ENCODE peak calls at places on chromosomes 3 and 15, in eight cellular contexts. T is GM20000; S is anterior cingulate cortex; P is activated T-cell treated with anti-CD3 and anti-CD28 coated beads, Interleukin-2, amount 50 U/mL, for 72 hours; J is substantia nigra; Q is AML-193; I is stimulated activated CD4-positive, alpha-beta T cell treated with anti-CD3 and anti-CD28 coated beads, TNF-alpha, amount 100 ng/mL, for 4 hours; Y is ovary. A is an unnamed sample.

GRCh38 chr3:195116393-195117185 is 154.4 kb downstream of the XXYLT1 start:
- DNase-seq in T (no peak), S (no peak), P (no peak), J (no peak), Q (no peak), I (no peak), Y (no peak), A (no peak)

GRCh38 chr3:52705688-52706686 is at the start of the genes GLT8D1 and SPCS1:
- DNase-seq in T (peak), S (peak), P (peak), J (peak), Q (peak), I (peak), Y (peak), A (peak)

GRCh38 chr3:126039870-126040269 is 44.1 kb downstream of the SLC41A3 start:
- DNase-seq in T (no peak), S (no peak), P (no peak), J (no peak), Q (no peak), I (no peak), Y (no peak), A (no peak)

GRCh38 chr15:77107531-77108355 is 36.8 kb upstream of the TSPAN3 start:
- DNase-seq in T (peak), S (no peak), P (peak), J (peak), Q (peak), I (no peak), Y (peak), A (peak)

GRCh38 chr15:31465083-31465955 is 138.7 kb downstream of the KLF13 start:
- DNase-seq in T (no peak), S (no peak), P (no peak), J (no peak), Q (no peak), I (no peak), Y (no peak), A (no peak)

GRCh38 chr3:73081140-73081539 is 19.7 kb downstream of the EBLN2 start:
- DNase-seq in T (no peak), S (no peak), P (no peak), J (no peak), Q (no peak), I (no peak), Y (no peak), A (no peak)

GRCh38 chr15:85582719-85583089 is 202.3 kb downstream of the AKAP13 start:
- DNase-seq in T (peak), S (no peak), P (peak), J (no peak), Q (no peak), I (peak), Y (peak), A (no peak)

GRCh38 chr3:6425289-6425820 is 435.6 kb upstream of the GRM7 start:
- DNase-seq in T (no peak), S (no peak), P (no peak), J (no peak), Q (no peak), I (no peak), Y (no peak), A (no peak)

GRCh38 chr15:67064607-67065530 is 533 bp upstream of the SMAD3 start:
- DNase-seq in T (peak), S (no peak), P (peak), J (peak), Q (no peak), I (no peak), Y (no peak), A (no peak)

GRCh38 chr3:61606196-61606595 is 44.8 kb downstream of the PTPRG start:
- DNase-seq in T (no peak), S (no peak), P (no peak), J (no peak), Q (no peak), I (no peak), Y (no peak), A (no peak)

GRCh38 chr15:78398076-78398825 is 39.8 kb upstream of the IREB2 start:
- DNase-seq in T (no peak), S (no peak), P (no peak), J (no peak), Q (no peak), I (no peak), Y (no peak), A (no peak)

GRCh38 chr3:72821170-72821781 is 27.0 kb downstream of the SHQ1 start:
- DNase-seq in T (peak), S (no peak), P (no peak), J (no peak), Q (no peak), I (no peak), Y (no peak), A (no peak)

GRCh38 chr3:188421836-188422540 is 268.0 kb downstream of the LPP start:
- DNase-seq in T (peak), S (no peak), P (no peak), J (no peak), Q (peak), I (no peak), Y (no peak), A (no peak)

GRCh38 chr15:83016906-83017305 is 5.5 kb upstream of the C15orf40 start:
- DNase-seq in T (no peak), S (no peak), P (no peak), J (no peak), Q (no peak), I (no peak), Y (no peak), A (no peak)

GRCh38 chr3:34011171-34012101 is 213.0 kb downstream of the PDCD6IP start:
- DNase-seq in T (no peak), S (no peak), P (no peak), J (no peak), Q (peak), I (no peak), Y (no peak), A (peak)

GRCh38 chr3:113245775-113246174 is 34.4 kb downstream of the BOC start:
- DNase-seq in T (no peak), S (no peak), P (no peak), J (no peak), Q (no peak), I (no peak), Y (no peak), A (no peak)

GRCh38 chr15:49079340-49080039 is 33.2 kb upstream of the SECISBP2L start:
- DNase-seq in T (no peak), S (no peak), P (no peak), J (no peak), Q (no peak), I (no peak), Y (no peak), A (no peak)

GRCh38 chr15:57237282-57237642 is 139.0 kb upstream of the CGNL1 start:
- DNase-seq in T (no peak), S (no peak), P (no peak), J (no peak), Q (no peak), I (no peak), Y (no peak), A (no peak)

GRCh38 chr15:64856429-64857145 is 14.9 kb downstream of the PLEKHO2 start:
- DNase-seq in T (no peak), S (peak), P (no peak), J (peak), Q (no peak), I (no peak), Y (peak), A (no peak)

GRCh38 chr15:77251662-77252061 is 168.2 kb downstream of the PEAK1 start:
- DNase-seq in T (no peak), S (no peak), P (no peak), J (no peak), Q (no peak), I (no peak), Y (no peak), A (no peak)

GRCh38 chr3:47016934-47017435 is 37.5 kb downstream of the NBEAL2 start:
- DNase-seq in T (peak), S (no peak), P (peak), J (no peak), Q (peak), I (no peak), Y (no peak), A (no peak)

GRCh38 chr15:77034620-77035467 is 36.1 kb downstream of the TSPAN3 start:
- DNase-seq in T (peak), S (no peak), P (peak), J (peak), Q (no peak), I (no peak), Y (peak), A (peak)

GRCh38 chr3:189170559-189170958 is 1.2 kb upstream of the TPRG1 start:
- DNase-seq in T (no peak), S (no peak), P (no peak), J (no peak), Q (no peak), I (no peak), Y (no peak), A (no peak)

GRCh38 chr3:107757140-107757539 is 234.4 kb downstream of the BBX start:
- DNase-seq in T (no peak), S (no peak), P (no peak), J (no peak), Q (no peak), I (no peak), Y (no peak), A (no peak)

GRCh38 chr3:177199206-177199765 is 2.0 kb upstream of the TBL1XR1 start:
- DNase-seq in T (no peak), S (no peak), P (peak), J (no peak), Q (no peak), I (no peak), Y (no peak), A (no peak)

GRCh38 chr15:31023841-31024240 is 32.4 kb upstream of the MTMR10 start:
- DNase-seq in T (no peak), S (no peak), P (no peak), J (no peak), Q (no peak), I (no peak), Y (no peak), A (peak)

GRCh38 chr3:52724511-52724910 is 18.6 kb downstream of the SPCS1 start:
- DNase-seq in T (no peak), S (no peak), P (no peak), J (no peak), Q (no peak), I (no peak), Y (no peak), A (no peak)

GRCh38 chr3:10485380-10485779 is 20.0 kb downstream of the ATP2B2 start:
- DNase-seq in T (no peak), S (no peak), P (no peak), J (no peak), Q (no peak), I (no peak), Y (no peak), A (no peak)

GRCh38 chr3:16338999-16339398 is 74.0 kb downstream of the OXNAD1 start:
- DNase-seq in T (peak), S (no peak), P (no peak), J (no peak), Q (peak), I (no peak), Y (no peak), A (no peak)

GRCh38 chr3:5009506-5010100 is 30.4 kb downstream of the BHLHE40 start:
- DNase-seq in T (no peak), S (no peak), P (no peak), J (no peak), Q (no peak), I (no peak), Y (no peak), A (no peak)

GRCh38 chr3:177574232-177574856 is 377.1 kb upstream of the TBL1XR1 start:
- DNase-seq in T (no peak), S (no peak), P (no peak), J (no peak), Q (no peak), I (no peak), Y (no peak), A (peak)

GRCh38 chr3:119880966-119881365 is 99.1 kb downstream of the NR1I2 start:
- DNase-seq in T (no peak), S (no peak), P (no peak), J (no peak), Q (no peak), I (no peak), Y (no peak), A (no peak)

GRCh38 chr15:67521770-67522568 is 1.0 kb downstream of the C15orf61 start:
- DNase-seq in T (no peak), S (no peak), P (no peak), J (no peak), Q (peak), I (no peak), Y (no peak), A (no peak)

GRCh38 chr15:69093127-69093526 is 67.3 kb upstream of the GLCE start:
- DNase-seq in T (no peak), S (no peak), P (no peak), J (no peak), Q (no peak), I (no peak), Y (no peak), A (peak)

GRCh38 chr3:123590685-123591450 is 6.0 kb upstream of the HACD2 start:
- DNase-seq in T (no peak), S (no peak), P (no peak), J (no peak), Q (no peak), I (no peak), Y (no peak), A (no peak)

GRCh38 chr15:62781081-62781497 is 261.5 kb upstream of the TPM1 start:
- DNase-seq in T (no peak), S (no peak), P (no peak), J (no peak), Q (no peak), I (no peak), Y (no peak), A (no peak)

GRCh38 chr3:181458857-181459256 is 252.9 kb upstream of the SOX2 start:
- DNase-seq in T (no peak), S (no peak), P (no peak), J (no peak), Q (no peak), I (no peak), Y (no peak), A (no peak)

GRCh38 chr3:140573011-140573410 is 104.9 kb upstream of the TRIM42 start:
- DNase-seq in T (no peak), S (no peak), P (no peak), J (no peak), Q (no peak), I (no peak), Y (no peak), A (no peak)

GRCh38 chr15:63301088-63301487 is 23.7 kb downstream of the APH1B start:
- DNase-seq in T (no peak), S (no peak), P (no peak), J (no peak), Q (no peak), I (no peak), Y (no peak), A (no peak)

A was measured in NCI-H460.